ENCODE peak calls at places on chromosome 1, in six cellular contexts. C, E, K, S, D and P are unnamed samples.

GRCh38 chr1:211529453-211529852 is 37.5 kb upstream of the RD3 start:
- DNase-seq in E (no peak), K (no peak), D (peak), C (no peak), S (no peak), P (no peak)

GRCh38 chr1:147177611-147178370 is 5.5 kb upstream of the PRKAB2 start:
- DNase-seq in D (no peak), S (peak), C (no peak), K (no peak), E (no peak), P (no peak)

GRCh38 chr1:180360333-180361075 is 130.4 kb downstream of the LHX4 start:
- DNase-seq in C (no peak), D (no peak), S (peak), K (no peak), E (no peak), P (no peak)

GRCh38 chr1:226545806-226546596 is 2.6 kb upstream of the STUM start:
- DNase-seq in K (no peak), D (no peak), C (no peak), E (no peak), S (no peak), P (no peak)

GRCh38 chr1:246106342-246106763 is 400.7 kb downstream of the SMYD3 start:
- DNase-seq in E (no peak), K (no peak), C (no peak), S (peak), D (no peak), P (no peak)

GRCh38 chr1:62962794-62963776 is 179.2 kb downstream of the ATG4C start:
- DNase-seq in K (peak), C (no peak), D (no peak), S (peak), E (peak), P (no peak)

GRCh38 chr1:208154040-208154439 is 90.1 kb downstream of the PLXNA2 start:
- DNase-seq in C (no peak), K (no peak), D (no peak), E (peak), S (no peak), P (no peak)

GRCh38 chr1:153513023-153513422 is 22.8 kb downstream of the S100A6 start:
- DNase-seq in K (no peak), E (no peak), C (no peak), S (no peak), D (no peak), P (no peak)

GRCh38 chr1:89363196-89363595 is 663 bp upstream of the GBP6 start:
- DNase-seq in E (no peak), S (peak), C (no peak), D (no peak), K (no peak), P (no peak)

GRCh38 chr1:224879404-224879803 is 50.1 kb upstream of the DNAH14 start:
- DNase-seq in C (no peak), D (no peak), S (peak), E (no peak), K (no peak), P (no peak)

GRCh38 chr1:43524804-43525203 is 5.9 kb upstream of the PTPRF start:
- DNase-seq in K (no peak), C (no peak), D (no peak), E (peak), S (no peak), P (no peak)

GRCh38 chr1:173864179-173864867 is 3.5 kb downstream of the GAS5 start:
- DNase-seq in K (no peak), E (no peak), C (no peak), D (no peak), S (peak), P (no peak)

GRCh38 chr1:64505232-64505943 is 35.5 kb downstream of the CACHD1 start:
- DNase-seq in E (no peak), S (no peak), K (peak), C (no peak), D (no peak), P (peak)

GRCh38 chr1:110876748-110877341 is 3.9 kb downstream of the CD53 start:
- DNase-seq in C (no peak), S (no peak), D (no peak), K (no peak), E (no peak), P (no peak)

GRCh38 chr1:86741947-86742572 is 37.7 kb downstream of the SH3GLB1 start:
- DNase-seq in E (no peak), D (no peak), C (no peak), S (peak), K (peak), P (no peak)

GRCh38 chr1:32744063-32744410 is 41.5 kb upstream of the SYNC start:
- DNase-seq in C (no peak), K (no peak), E (no peak), D (no peak), S (no peak), P (no peak)

GRCh38 chr1:159991513-159991912 is 37.5 kb upstream of the SLAMF9 start:
- DNase-seq in D (no peak), C (no peak), E (no peak), S (no peak), K (no peak), P (no peak)

GRCh38 chr1:204435246-204435885 is 23.7 kb upstream of the PPP1R15B start:
- DNase-seq in D (no peak), E (no peak), K (no peak), S (peak), C (no peak), P (no peak)

GRCh38 chr1:8219530-8219929 is 98.4 kb upstream of the SLC45A1 start:
- DNase-seq in S (no peak), D (no peak), E (no peak), K (no peak), C (no peak), P (no peak)

GRCh38 chr1:113042336-113043143 is 30.5 kb upstream of the LRIG2 start:
- DNase-seq in S (peak), D (peak), E (peak), C (peak), K (peak), P (peak)